ENCODE peak calls at places on chromosomes 6 and 20, in five cellular contexts. T is pancreas; K is heart right ventricle; N is tibial nerve; Y is CD8-positive, alpha-beta T cell. S is an unnamed sample.

GRCh38 chr6:11202513-11203305 is 29.8 kb downstream of the NEDD9 start:
- DNase-seq in N (no peak), T (peak), K (no peak), Y (no peak), S (no peak)

GRCh38 chr6:84842526-84843161 is 78.2 kb upstream of the TBX18 start:
- DNase-seq in T (no peak), K (no peak), Y (no peak), N (no peak), S (no peak)

GRCh38 chr20:41052742-41053419 is 24.3 kb downstream of the TOP1 start:
- DNase-seq in N (peak), T (no peak), K (peak), Y (no peak), S (no peak)

GRCh38 chr6:148828047-148828446 is 81.2 kb downstream of the UST start:
- DNase-seq in T (no peak), K (no peak), Y (no peak), N (no peak), S (no peak)

GRCh38 chr6:72739368-72739779 is 117.5 kb downstream of the KCNQ5 start:
- DNase-seq in Y (no peak), N (no peak), T (no peak), K (no peak), S (no peak)

GRCh38 chr20:34268851-34269668 is 27.8 kb downstream of the ASIP start:
- DNase-seq in K (peak), Y (peak), T (no peak), N (no peak), S (no peak)

GRCh38 chr6:165880721-165881120 is 217.7 kb upstream of the PDE10A start:
- DNase-seq in N (no peak), K (no peak), T (no peak), Y (no peak), S (no peak)

GRCh38 chr6:102114402-102114801 is 720.9 kb downstream of the GRIK2 start:
- DNase-seq in T (no peak), K (no peak), N (no peak), Y (no peak), S (no peak)

GRCh38 chr20:41275181-41275793 is 42.2 kb downstream of the ZHX3 start:
- DNase-seq in K (no peak), Y (no peak), N (no peak), T (no peak), S (no peak)

GRCh38 chr20:16607364-16608264 is 34.4 kb upstream of the KIF16B start:
- DNase-seq in Y (no peak), K (no peak), N (no peak), T (peak), S (no peak)

GRCh38 chr6:169898788-169899480 is 147.5 kb downstream of the ERMARD start:
- DNase-seq in N (no peak), K (peak), T (no peak), Y (no peak), S (no peak)

GRCh38 chr6:6004147-6004995 is 2.4 kb downstream of the NRN1 start:
- DNase-seq in K (no peak), Y (no peak), N (no peak), T (no peak), S (no peak)

GRCh38 chr20:23120936-23121765 is 35.0 kb upstream of the CD93 start:
- DNase-seq in K (no peak), Y (no peak), T (no peak), N (no peak), S (no peak)

GRCh38 chr6:26184492-26184891 is 97.3 kb downstream of the HFE start:
- DNase-seq in K (no peak), Y (no peak), T (no peak), N (no peak), S (no peak)

GRCh38 chr6:125679128-125679527 is 70.3 kb upstream of the HEY2 start:
- DNase-seq in T (no peak), Y (no peak), K (no peak), N (no peak), S (no peak)

GRCh38 chr20:59676877-59677140 is 72.5 kb downstream of the PHACTR3 start:
- DNase-seq in K (no peak), Y (no peak), T (no peak), N (no peak), S (no peak)

GRCh38 chr6:32779036-32779435 is 15.7 kb upstream of the HLA-DQB2 start:
- DNase-seq in N (no peak), K (no peak), Y (no peak), T (no peak), S (no peak)

GRCh38 chr20:45445805-45446562 is 23.6 kb upstream of the WFDC2 start:
- DNase-seq in Y (peak), K (no peak), T (no peak), N (no peak), S (no peak)

GRCh38 chr6:129605095-129605494 is 104.9 kb downstream of the ARHGAP18 start:
- DNase-seq in K (no peak), N (no peak), T (no peak), Y (no peak), S (no peak)
- H3K27ac ChIP-seq in K (no peak), N (no peak), T (no peak), Y (no peak), S (no peak)

DNA sequence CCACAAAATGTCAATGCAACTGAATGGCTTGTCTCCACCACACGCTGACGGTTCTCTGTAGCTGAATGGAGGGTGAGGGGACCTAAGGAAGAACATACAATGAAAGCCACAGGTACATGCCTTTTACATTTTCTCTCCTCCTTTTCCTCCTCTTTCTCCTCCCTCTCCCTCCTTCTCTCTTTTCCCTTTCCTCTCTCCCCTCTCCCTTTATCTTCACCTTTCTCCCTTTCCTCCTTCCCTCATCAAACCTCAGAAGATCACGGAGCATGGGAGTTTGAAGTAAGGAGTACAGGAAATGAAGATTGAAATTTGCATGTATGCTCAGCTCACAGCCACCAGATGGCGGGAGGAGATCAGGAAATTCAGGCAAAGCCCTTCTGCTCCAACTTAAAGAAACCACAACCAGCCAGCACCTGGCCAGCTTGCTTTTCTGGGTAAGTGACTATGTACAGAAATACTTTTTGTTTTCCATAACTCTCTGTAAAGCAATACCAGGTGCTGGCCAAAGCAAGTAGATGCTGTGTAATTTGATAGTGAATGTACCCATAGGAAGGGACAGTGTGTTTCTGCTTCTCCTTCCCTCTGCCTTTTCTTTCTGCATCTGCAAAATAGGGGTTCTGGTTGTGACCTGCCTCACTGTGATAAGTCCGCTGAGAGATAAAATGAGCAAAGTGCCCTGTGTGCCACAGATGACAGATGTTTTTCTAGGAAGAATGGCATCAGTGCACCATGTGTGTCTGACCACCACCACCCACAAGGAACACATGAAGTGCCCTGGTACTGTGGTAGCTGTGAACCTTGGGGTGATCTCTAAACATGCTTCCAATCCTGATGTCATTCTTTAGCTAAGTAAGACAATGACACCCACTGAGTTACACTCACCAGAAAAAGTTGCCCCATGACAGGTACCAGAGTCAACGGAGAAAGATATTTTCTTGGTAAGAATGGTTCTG is 18.6 kb upstream of the FOXO3 start:
- DNase-seq in Y (peak), T (peak), N (peak), K (peak), S (no peak)
- H3K27ac ChIP-seq in Y (no peak), T (no peak), N (no peak), K (no peak), S (no peak)

GRCh38 chr6:157791461-157791860 is 31.6 kb upstream of the SNX9 start:
- DNase-seq in T (peak), Y (no peak), N (no peak), K (no peak), S (no peak)

GRCh38 chr6:157789861-157790260 is 33.2 kb upstream of the SNX9 start:
- DNase-seq in K (no peak), N (no peak), Y (no peak), T (no peak), S (no peak)

GRCh38 chr6:157795826-157796225 is 27.2 kb upstream of the SNX9 start:
- DNase-seq in N (no peak), T (no peak), Y (no peak), K (no peak), S (no peak)

GRCh38 chr6:157790548-157791160 is 32.4 kb upstream of the SNX9 start:
- DNase-seq in N (no peak), T (no peak), K (no peak), Y (no peak), S (no peak)

DNA sequence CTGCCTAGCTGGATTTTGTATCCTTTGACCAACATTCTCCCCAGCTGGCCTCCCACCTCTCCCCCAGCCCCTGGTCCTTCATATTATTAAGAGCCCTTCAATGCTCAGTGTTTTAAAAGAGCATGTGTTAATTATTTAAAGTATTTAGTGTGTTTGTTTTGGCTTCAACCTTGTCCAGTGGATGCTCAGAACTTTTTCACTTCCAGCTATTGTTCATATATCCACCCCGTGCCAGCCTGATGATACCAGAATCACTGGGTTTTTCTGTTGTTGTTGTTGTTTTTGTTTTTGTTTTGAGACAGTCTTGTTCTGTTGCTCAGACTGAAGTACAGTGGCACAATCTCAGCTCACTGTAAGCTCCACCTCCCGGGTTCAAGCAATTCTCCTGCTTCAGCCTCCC is 30.4 kb upstream of the SNX9 start:
- DNase-seq in Y (no peak), T (no peak), N (no peak), K (no peak), S (no peak)
- H3K27ac ChIP-seq in Y (no peak), T (no peak), N (no peak), K (no peak), S (no peak)

GRCh38 chr20:51583499-51583898 is 41.0 kb upstream of the NFATC2 start:
- DNase-seq in K (no peak), N (no peak), Y (no peak), T (no peak), S (no peak)
- H3K27ac ChIP-seq in K (no peak), N (no peak), Y (no peak), T (no peak), S (no peak)

GRCh38 chr6:132085731-132086130 is 134.6 kb upstream of the CCN2 start:
- DNase-seq in K (no peak), N (no peak), T (no peak), Y (no peak), S (no peak)
- H3K27ac ChIP-seq in K (peak), N (no peak), T (no peak), Y (no peak), S (peak)

GRCh38 chr20:32634041-32634805 is 39.5 kb downstream of the C20orf203 start:
- DNase-seq in Y (no peak), K (no peak), N (no peak), T (no peak), S (no peak)
- H3K27ac ChIP-seq in Y (no peak), K (no peak), N (no peak), T (no peak), S (no peak)

S was measured in epithelial cell of prostate.